ENCODE peak calls at places on chromosome 13, in eight cellular contexts. One of them, this sample, is unnamed.

GRCh38 chr13:24683833-24684599 is 3.8 kb downstream of the ATP12A start:
- DNase-seq in fibroblast of lung: peak
- DNase-seq in IMR-90: peak
- DNase-seq in ovary: no peak
- DNase-seq in CD4-positive, alpha-beta T cell: peak
- DNase-seq in tibial nerve: peak
- DNase-seq in naive thymus-derived CD4-positive, alpha-beta T cell: peak
- DNase-seq in thoracic aorta: no peak
- DNase-seq in this sample: peak

GRCh38 chr13:28953714-28954113 is 133.6 kb downstream of the MTUS2 start:
- DNase-seq in fibroblast of lung: no peak
- DNase-seq in IMR-90: no peak
- DNase-seq in ovary: no peak
- DNase-seq in CD4-positive, alpha-beta T cell: no peak
- DNase-seq in tibial nerve: no peak
- DNase-seq in naive thymus-derived CD4-positive, alpha-beta T cell: no peak
- DNase-seq in thoracic aorta: no peak
- DNase-seq in this sample: no peak

GRCh38 chr13:112764864-112765561 is 75.2 kb downstream of the ATP11A start:
- DNase-seq in fibroblast of lung: no peak
- DNase-seq in IMR-90: no peak
- DNase-seq in ovary: no peak
- DNase-seq in CD4-positive, alpha-beta T cell: no peak
- DNase-seq in tibial nerve: no peak
- DNase-seq in naive thymus-derived CD4-positive, alpha-beta T cell: no peak
- DNase-seq in thoracic aorta: no peak
- DNase-seq in this sample: no peak

GRCh38 chr13:77390391-77390790 is 63.5 kb upstream of the MYCBP2 start:
- DNase-seq in fibroblast of lung: no peak
- DNase-seq in IMR-90: no peak
- DNase-seq in ovary: no peak
- DNase-seq in CD4-positive, alpha-beta T cell: no peak
- DNase-seq in tibial nerve: peak
- DNase-seq in naive thymus-derived CD4-positive, alpha-beta T cell: no peak
- DNase-seq in thoracic aorta: no peak
- DNase-seq in this sample: no peak

GRCh38 chr13:44710576-44710975 is 134.4 kb upstream of the TSC22D1 start:
- DNase-seq in fibroblast of lung: peak
- DNase-seq in IMR-90: peak
- DNase-seq in ovary: no peak
- DNase-seq in CD4-positive, alpha-beta T cell: no peak
- DNase-seq in tibial nerve: no peak
- DNase-seq in naive thymus-derived CD4-positive, alpha-beta T cell: no peak
- DNase-seq in thoracic aorta: no peak
- DNase-seq in this sample: no peak

GRCh38 chr13:76929975-76930374 is 18.3 kb upstream of the ACOD1 start:
- DNase-seq in fibroblast of lung: no peak
- DNase-seq in IMR-90: no peak
- DNase-seq in ovary: no peak
- DNase-seq in CD4-positive, alpha-beta T cell: no peak
- DNase-seq in tibial nerve: no peak
- DNase-seq in naive thymus-derived CD4-positive, alpha-beta T cell: no peak
- DNase-seq in thoracic aorta: no peak
- DNase-seq in this sample: no peak

GRCh38 chr13:112638919-112639318 is 50.9 kb upstream of the ATP11A start:
- DNase-seq in fibroblast of lung: no peak
- DNase-seq in IMR-90: no peak
- DNase-seq in ovary: no peak
- DNase-seq in CD4-positive, alpha-beta T cell: no peak
- DNase-seq in tibial nerve: no peak
- DNase-seq in naive thymus-derived CD4-positive, alpha-beta T cell: no peak
- DNase-seq in thoracic aorta: no peak
- DNase-seq in this sample: no peak

GRCh38 chr13:59269476-59269875 is 894.3 kb downstream of the DIAPH3 start:
- DNase-seq in fibroblast of lung: peak
- DNase-seq in IMR-90: peak
- DNase-seq in ovary: no peak
- DNase-seq in CD4-positive, alpha-beta T cell: no peak
- DNase-seq in tibial nerve: no peak
- DNase-seq in naive thymus-derived CD4-positive, alpha-beta T cell: no peak
- DNase-seq in thoracic aorta: no peak
- DNase-seq in this sample: no peak

GRCh38 chr13:30877335-30877734 is 28.7 kb upstream of the MEDAG start:
- DNase-seq in fibroblast of lung: peak
- DNase-seq in IMR-90: peak
- DNase-seq in ovary: no peak
- DNase-seq in CD4-positive, alpha-beta T cell: no peak
- DNase-seq in tibial nerve: no peak
- DNase-seq in naive thymus-derived CD4-positive, alpha-beta T cell: no peak
- DNase-seq in thoracic aorta: no peak
- DNase-seq in this sample: no peak

GRCh38 chr13:73421310-73421912 is 362.6 kb downstream of the KLF5 start:
- DNase-seq in fibroblast of lung: no peak
- DNase-seq in IMR-90: peak
- DNase-seq in ovary: no peak
- DNase-seq in CD4-positive, alpha-beta T cell: no peak
- DNase-seq in tibial nerve: no peak
- DNase-seq in naive thymus-derived CD4-positive, alpha-beta T cell: no peak
- DNase-seq in thoracic aorta: no peak
- DNase-seq in this sample: no peak

GRCh38 chr13:42038661-42039456 is 9.6 kb upstream of the DGKH start:
- DNase-seq in fibroblast of lung: no peak
- DNase-seq in IMR-90: peak
- DNase-seq in ovary: no peak
- DNase-seq in CD4-positive, alpha-beta T cell: no peak
- DNase-seq in tibial nerve: no peak
- DNase-seq in naive thymus-derived CD4-positive, alpha-beta T cell: no peak
- DNase-seq in thoracic aorta: no peak
- DNase-seq in this sample: no peak

GRCh38 chr13:114194853-114195252 is 15.8 kb downstream of the CFAP97D2 start:
- DNase-seq in fibroblast of lung: no peak
- DNase-seq in IMR-90: no peak
- DNase-seq in ovary: no peak
- DNase-seq in CD4-positive, alpha-beta T cell: no peak
- DNase-seq in tibial nerve: no peak
- DNase-seq in naive thymus-derived CD4-positive, alpha-beta T cell: no peak
- DNase-seq in thoracic aorta: no peak
- DNase-seq in this sample: no peak

GRCh38 chr13:57527114-57527770 is 104.3 kb upstream of the PCDH17 start:
- DNase-seq in fibroblast of lung: no peak
- DNase-seq in IMR-90: no peak
- DNase-seq in ovary: no peak
- DNase-seq in CD4-positive, alpha-beta T cell: no peak
- DNase-seq in tibial nerve: no peak
- DNase-seq in naive thymus-derived CD4-positive, alpha-beta T cell: no peak
- DNase-seq in thoracic aorta: no peak
- DNase-seq in this sample: no peak

DNA sequence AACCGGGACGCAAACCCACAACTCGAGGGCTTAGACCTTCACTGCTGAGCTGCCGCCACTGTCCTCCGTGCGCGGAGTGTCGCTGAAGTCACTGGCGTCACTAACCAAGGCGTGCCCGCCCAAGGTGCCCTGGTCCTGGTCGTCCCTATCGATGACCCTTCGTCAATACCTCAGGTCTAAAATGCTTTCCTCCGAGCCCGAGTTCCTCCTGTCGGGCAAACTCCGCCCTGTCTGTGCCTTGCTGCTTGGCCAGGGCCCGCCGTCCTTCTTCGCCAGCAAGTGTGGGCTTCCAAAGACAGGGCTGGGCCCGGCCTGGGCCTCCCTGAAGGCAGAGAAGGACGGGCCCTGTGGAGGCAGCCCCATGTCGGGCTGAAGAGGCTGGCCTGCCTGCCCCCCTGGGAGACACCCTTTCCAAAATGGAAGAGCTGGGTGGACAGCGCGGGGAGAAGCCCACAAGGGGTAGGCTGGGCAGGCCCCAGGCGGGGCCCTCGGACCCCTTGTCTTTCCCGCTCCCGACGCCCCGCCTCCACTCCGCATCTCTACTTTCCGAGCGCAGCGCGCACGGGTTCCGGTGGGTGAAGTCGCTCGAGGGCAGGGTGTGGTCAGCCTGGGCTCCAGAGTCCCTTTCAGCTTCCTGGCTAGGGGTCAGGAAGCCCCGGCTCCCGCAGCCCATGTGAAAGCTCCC is 13.4 kb downstream of the RB1 start:
- DNase-seq in fibroblast of lung: no peak
- DNase-seq in IMR-90: no peak
- DNase-seq in ovary: no peak
- DNase-seq in CD4-positive, alpha-beta T cell: no peak
- DNase-seq in tibial nerve: no peak
- DNase-seq in naive thymus-derived CD4-positive, alpha-beta T cell: no peak
- DNase-seq in thoracic aorta: no peak
- DNase-seq in this sample: no peak
- H3K27ac ChIP-seq in fibroblast of lung: no peak
- H3K27ac ChIP-seq in IMR-90: no peak
- H3K27ac ChIP-seq in ovary: no peak
- H3K27ac ChIP-seq in CD4-positive, alpha-beta T cell: no peak
- H3K27ac ChIP-seq in tibial nerve: no peak
- H3K27ac ChIP-seq in naive thymus-derived CD4-positive, alpha-beta T cell: no peak
- H3K27ac ChIP-seq in thoracic aorta: no peak
- H3K27ac ChIP-seq in this sample: no peak

GRCh38 chr13:110131424-110131823 is 175.5 kb downstream of the COL4A1 start:
- DNase-seq in fibroblast of lung: no peak
- DNase-seq in IMR-90: no peak
- DNase-seq in ovary: no peak
- DNase-seq in CD4-positive, alpha-beta T cell: no peak
- DNase-seq in tibial nerve: no peak
- DNase-seq in naive thymus-derived CD4-positive, alpha-beta T cell: no peak
- DNase-seq in thoracic aorta: no peak
- DNase-seq in this sample: no peak

GRCh38 chr13:110128546-110128945 is 178.4 kb downstream of the COL4A1 start:
- DNase-seq in fibroblast of lung: no peak
- DNase-seq in IMR-90: no peak
- DNase-seq in ovary: no peak
- DNase-seq in CD4-positive, alpha-beta T cell: no peak
- DNase-seq in tibial nerve: no peak
- DNase-seq in naive thymus-derived CD4-positive, alpha-beta T cell: no peak
- DNase-seq in thoracic aorta: no peak
- DNase-seq in this sample: no peak

GRCh38 chr13:110129539-110130186 is 177.3 kb downstream of the COL4A1 start:
- DNase-seq in fibroblast of lung: no peak
- DNase-seq in IMR-90: no peak
- DNase-seq in ovary: no peak
- DNase-seq in CD4-positive, alpha-beta T cell: no peak
- DNase-seq in tibial nerve: no peak
- DNase-seq in naive thymus-derived CD4-positive, alpha-beta T cell: no peak
- DNase-seq in thoracic aorta: no peak
- DNase-seq in this sample: no peak

GRCh38 chr13:110129076-110129475 is 177.9 kb downstream of the COL4A1 start:
- DNase-seq in fibroblast of lung: no peak
- DNase-seq in IMR-90: no peak
- DNase-seq in ovary: no peak
- DNase-seq in CD4-positive, alpha-beta T cell: no peak
- DNase-seq in tibial nerve: no peak
- DNase-seq in naive thymus-derived CD4-positive, alpha-beta T cell: no peak
- DNase-seq in thoracic aorta: no peak
- DNase-seq in this sample: no peak

DNA sequence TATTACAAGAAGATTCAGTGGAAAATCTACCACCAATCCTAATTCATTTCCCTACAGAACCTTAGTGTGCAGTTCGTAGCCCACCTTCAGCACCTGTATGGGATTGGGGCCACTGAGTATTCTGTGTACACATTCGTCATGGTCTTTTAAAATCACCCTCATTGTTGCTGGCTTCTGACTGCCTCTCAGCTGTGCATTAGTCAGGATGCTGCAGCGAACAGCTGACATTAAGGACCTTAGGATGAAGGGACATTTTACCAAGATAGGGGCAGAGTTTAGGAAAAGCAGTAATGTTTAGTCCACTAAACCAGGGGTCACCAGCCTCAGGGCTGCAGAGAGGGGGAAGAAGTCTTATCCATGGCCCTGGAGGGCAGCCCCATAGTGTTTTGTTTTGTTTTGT is 176.5 kb downstream of the COL4A1 start:
- DNase-seq in fibroblast of lung: no peak
- DNase-seq in IMR-90: no peak
- DNase-seq in ovary: no peak
- DNase-seq in CD4-positive, alpha-beta T cell: no peak
- DNase-seq in tibial nerve: no peak
- DNase-seq in naive thymus-derived CD4-positive, alpha-beta T cell: no peak
- DNase-seq in thoracic aorta: no peak
- DNase-seq in this sample: no peak
- H3K27ac ChIP-seq in fibroblast of lung: no peak
- H3K27ac ChIP-seq in IMR-90: no peak
- H3K27ac ChIP-seq in ovary: no peak
- H3K27ac ChIP-seq in CD4-positive, alpha-beta T cell: no peak
- H3K27ac ChIP-seq in tibial nerve: no peak
- H3K27ac ChIP-seq in naive thymus-derived CD4-positive, alpha-beta T cell: no peak
- H3K27ac ChIP-seq in thoracic aorta: no peak
- H3K27ac ChIP-seq in this sample: no peak

DNA sequence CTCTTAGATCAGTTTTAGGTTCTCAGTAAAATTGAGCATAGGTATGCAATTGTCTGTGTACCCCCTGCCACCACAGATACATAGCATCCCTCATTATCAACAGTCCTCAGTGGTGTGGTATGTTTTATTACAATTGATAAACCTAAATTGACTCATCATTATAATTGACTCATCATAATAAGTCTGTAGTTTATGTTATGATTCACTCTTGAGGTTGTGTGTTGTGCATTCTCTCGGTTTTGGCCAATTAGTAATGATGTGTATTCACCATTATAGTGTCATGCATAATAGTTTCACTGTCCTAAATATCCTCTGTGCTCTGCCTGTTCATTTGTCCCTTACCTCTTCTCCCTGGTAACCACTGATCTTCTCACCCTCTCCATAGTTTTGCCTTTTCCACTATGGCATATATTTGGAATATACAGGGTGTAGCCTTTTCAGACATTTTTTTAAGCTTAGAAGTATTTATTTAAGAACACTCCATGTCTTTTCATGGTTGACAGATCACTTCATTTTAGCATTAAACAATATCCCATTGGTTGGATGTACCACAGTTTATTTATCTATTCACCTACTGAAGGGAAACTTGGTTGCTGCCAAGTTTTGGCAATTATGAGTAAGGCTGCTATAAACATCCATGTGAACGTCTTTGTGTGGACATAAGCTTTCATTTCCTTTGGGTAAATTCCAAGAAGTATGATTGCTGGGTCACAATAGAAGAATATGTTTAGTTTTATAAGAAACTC is 1620.6 kb upstream of the MIR17HG start:
- DNase-seq in fibroblast of lung: peak
- DNase-seq in IMR-90: peak
- DNase-seq in ovary: no peak
- DNase-seq in CD4-positive, alpha-beta T cell: no peak
- DNase-seq in tibial nerve: no peak
- DNase-seq in naive thymus-derived CD4-positive, alpha-beta T cell: no peak
- DNase-seq in thoracic aorta: no peak
- DNase-seq in this sample: no peak
- H3K27ac ChIP-seq in fibroblast of lung: no peak
- H3K27ac ChIP-seq in IMR-90: no peak
- H3K27ac ChIP-seq in ovary: no peak
- H3K27ac ChIP-seq in CD4-positive, alpha-beta T cell: no peak
- H3K27ac ChIP-seq in tibial nerve: no peak
- H3K27ac ChIP-seq in naive thymus-derived CD4-positive, alpha-beta T cell: no peak
- H3K27ac ChIP-seq in thoracic aorta: no peak
- H3K27ac ChIP-seq in this sample: no peak

DNA sequence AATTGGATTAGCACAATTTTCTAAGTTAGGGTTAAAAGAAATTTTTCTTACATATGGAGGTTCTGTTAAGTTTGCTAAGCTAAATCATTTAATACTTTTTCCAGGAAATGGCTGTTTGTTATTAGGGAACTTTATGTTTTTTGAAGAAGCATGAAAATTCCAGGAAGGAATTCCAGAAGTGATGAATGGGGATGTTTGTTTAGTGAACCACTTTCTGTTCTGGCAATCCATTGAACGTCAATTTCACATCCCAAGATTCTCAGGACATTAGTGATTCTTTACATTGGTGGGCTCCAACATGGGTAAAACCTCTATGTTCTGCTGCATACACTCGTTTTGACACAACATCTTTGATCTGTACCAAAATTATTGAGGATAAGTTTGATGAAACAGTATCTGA is 534.4 kb downstream of the IRS2 start:
- DNase-seq in fibroblast of lung: no peak
- DNase-seq in IMR-90: no peak
- DNase-seq in ovary: no peak
- DNase-seq in CD4-positive, alpha-beta T cell: no peak
- DNase-seq in tibial nerve: no peak
- DNase-seq in naive thymus-derived CD4-positive, alpha-beta T cell: no peak
- DNase-seq in thoracic aorta: no peak
- DNase-seq in this sample: no peak
- H3K27ac ChIP-seq in fibroblast of lung: no peak
- H3K27ac ChIP-seq in IMR-90: no peak
- H3K27ac ChIP-seq in ovary: no peak
- H3K27ac ChIP-seq in CD4-positive, alpha-beta T cell: no peak
- H3K27ac ChIP-seq in tibial nerve: no peak
- H3K27ac ChIP-seq in naive thymus-derived CD4-positive, alpha-beta T cell: no peak
- H3K27ac ChIP-seq in thoracic aorta: no peak
- H3K27ac ChIP-seq in this sample: no peak